ENCODE peak calls at places on chromosomes 4 and X, in four cellular contexts. U is ovary, F is tibial artery, B is left lung. I is an unnamed sample.

GRCh38 chrX:56759736-56760409 is 30.8 kb downstream of the NBDY start:
- DNase-seq in U (no peak), F (no peak), B (peak; percentile 21), I (no peak)

GRCh38 chr4:74095482-74095881 is 3.5 kb downstream of the CXCL2 start:
- DNase-seq in U (no peak), F (no peak), B (no peak), I (no peak)

GRCh38 chrX:45172890-45173289 is 27.8 kb downstream of the DIPK2B start:
- DNase-seq in U (no peak), F (no peak), B (no peak), I (no peak)

GRCh38 chr4:140084426-140084825 is 69.6 kb downstream of the MAML3 start:
- DNase-seq in U (no peak), B (no peak), F (no peak), I (no peak)

GRCh38 chr4:7759221-7759620 is 180.4 kb downstream of the AFAP1 start:
- DNase-seq in F (no peak), B (no peak), U (no peak), I (no peak)

GRCh38 chrX:26160301-26160700 is at the start of gene MAGEB6B:
- DNase-seq in F (no peak), U (no peak), B (no peak), I (no peak)

GRCh38 chrX:40908857-40909475 is 173.6 kb upstream of the MED14 start:
- DNase-seq in F (no peak), B (no peak), U (no peak), I (no peak)

GRCh38 chrX:40105791-40106676 is 8.3 kb upstream of the BCOR start:
- DNase-seq in U (peak; percentile 71), B (peak; percentile 90), F (peak; percentile 89), I (peak; percentile 62)

GRCh38 chrX:144709841-144710240 is 537.5 kb upstream of the SPANXN1 start:
- DNase-seq in F (no peak), U (no peak), B (no peak), I (no peak)

GRCh38 chr4:168877779-168878491 is 132.1 kb downstream of the CBR4 start:
- DNase-seq in U (no peak), F (peak; percentile 80), B (peak; percentile 87), I (peak; percentile 25)

GRCh38 chrX:103774070-103774642 is 2.5 kb upstream of the PLP1 start:
- DNase-seq in U (no peak), B (no peak), F (no peak), I (no peak)

GRCh38 chrX:97399400-97399799 is 515.7 kb downstream of the RPA4 start:
- DNase-seq in F (no peak), U (no peak), B (no peak), I (peak; percentile 45)

GRCh38 chr4:100895572-100896197 is 377.9 kb upstream of the EMCN start:
- DNase-seq in B (no peak), U (no peak), F (no peak), I (peak; percentile 14)

GRCh38 chrX:153819398-153820083 is 10.8 kb downstream of the PDZD4 start:
- DNase-seq in B (no peak), F (no peak), U (no peak), I (no peak)

GRCh38 chr4:150004481-150004880 is 73.8 kb upstream of the DCLK2 start:
- DNase-seq in F (no peak), U (no peak), B (no peak), I (no peak)

GRCh38 chrX:84188320-84188834 is 378 bp upstream of the RPS6KA6 start:
- DNase-seq in U (peak; percentile 65), B (peak; percentile 71), F (peak; percentile 70), I (peak; percentile 69)

GRCh38 chrX:27735914-27736313 is 71.9 kb upstream of the MAGEB10 start:
- DNase-seq in B (no peak), F (no peak), U (no peak), I (no peak)

GRCh38 chrX:10741003-10741402 is 120.6 kb upstream of the MID1 start:
- DNase-seq in F (no peak), U (no peak), B (no peak), I (no peak)
- TF ChIP-seq CTCF in F (no peak), U (no peak), B (no peak), I (no peak)

GRCh38 chr4:27524224-27524623 is 663.6 kb downstream of the STIM2 start:
- DNase-seq in F (no peak), B (no peak), U (no peak), I (no peak)
- H3K4me3 ChIP-seq in F (no peak overlapping the region), B (no peak overlapping the region), U (no peak overlapping the region), I (no peak overlapping the region)

GRCh38 chrX:13341491-13342101 is 21.7 kb upstream of the ATXN3L start:
- DNase-seq in B (no peak), U (no peak), F (no peak), I (no peak)
- TF ChIP-seq CTCF in B (no peak), U (no peak), F (no peak), I (peak; percentile 6)

GRCh38 chr4:54101190-54102041 is 1.5 kb downstream of the GSX2 start:
- DNase-seq in F (no peak), B (no peak), U (no peak), I (no peak)
- H3K4me3 ChIP-seq in F (peak overlapping the region; percentile 27), B (no peak overlapping the region), U (no peak overlapping the region), I (no peak overlapping the region)

DNA sequence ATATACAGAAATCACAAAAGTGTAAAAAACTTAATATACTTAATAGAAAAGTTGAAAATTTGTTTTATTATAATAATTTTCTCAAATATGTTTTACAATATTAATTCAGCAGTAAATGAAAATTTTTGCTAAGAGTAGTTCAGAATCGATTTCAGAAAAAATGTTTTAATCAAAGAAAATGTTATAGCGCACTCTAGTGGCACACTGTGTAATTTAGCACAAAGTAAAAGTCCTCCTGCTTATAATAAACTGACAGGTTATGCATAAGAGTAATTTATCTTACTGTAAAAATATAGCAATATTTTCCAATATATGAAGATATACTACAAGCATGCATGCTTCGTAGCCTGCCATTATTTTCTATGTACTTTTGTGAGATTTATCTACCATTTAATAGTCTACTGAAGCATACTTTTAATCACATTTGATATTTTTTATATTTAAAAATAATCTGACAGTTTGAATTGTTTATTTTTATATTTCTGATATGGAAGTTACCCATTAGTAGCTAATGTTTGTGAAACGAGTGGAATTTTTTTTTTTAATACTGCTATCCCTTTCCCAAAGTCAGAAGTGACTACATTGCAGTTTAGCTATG is 217.9 kb upstream of the KLHL4 start:
- DNase-seq in B (no peak), U (no peak), F (no peak), I (no peak)
- TF ChIP-seq CTCF in B (peak; percentile 77), U (no peak), F (no peak), I (peak; percentile 49)

GRCh38 chr4:3290476-3290875 is 2.3 kb upstream of the RGS12 start:
- DNase-seq in B (no peak), U (no peak), F (peak; percentile 58), I (no peak)

GRCh38 chr4:3286335-3287175 is 6.3 kb upstream of the RGS12 start:
- DNase-seq in U (no peak), B (no peak), F (peak; percentile 59), I (no peak)

GRCh38 chr4:3287972-3288570 is 4.8 kb upstream of the RGS12 start:
- DNase-seq in B (peak; percentile 77), F (peak; percentile 60), U (no peak), I (no peak)

GRCh38 chr4:3287271-3287971 is 5.4 kb upstream of the RGS12 start:
- DNase-seq in F (no peak), B (no peak), U (no peak), I (no peak)

DNA sequence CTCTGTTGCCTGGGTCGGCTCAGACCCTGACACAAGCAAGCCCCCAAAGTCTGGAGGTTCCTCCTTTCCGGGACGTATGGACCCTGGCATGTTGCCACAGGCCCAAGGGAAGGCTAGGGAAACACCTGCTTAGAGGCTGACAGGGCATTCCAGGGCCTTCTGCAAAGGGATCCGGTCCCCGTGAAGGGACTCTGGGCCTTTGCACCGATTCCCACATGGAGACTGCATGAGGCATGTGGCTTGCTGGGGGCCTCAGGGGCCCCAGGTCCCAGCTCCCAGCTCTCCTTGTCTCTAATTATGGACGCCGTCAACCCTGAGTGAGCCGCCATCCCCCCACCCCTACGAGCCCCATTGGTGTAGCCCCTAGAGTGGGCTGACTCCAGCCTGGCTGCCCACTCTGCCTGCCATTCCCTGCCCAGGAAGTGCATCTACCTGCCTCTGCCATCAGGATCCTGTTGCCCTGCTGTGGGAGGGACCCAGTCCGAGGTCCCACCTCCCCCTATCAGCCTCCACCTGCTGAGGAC is 4.2 kb upstream of the RGS12 start:
- DNase-seq in U (no peak), F (peak; percentile 55), B (peak; percentile 50), I (no peak)
- H3K4me3 ChIP-seq in U (no peak overlapping the region), F (no peak overlapping the region), B (no peak overlapping the region), I (no peak overlapping the region)

GRCh38 chr4:184660978-184661377 is 11.4 kb downstream of the PRIMPOL start:
- DNase-seq in B (no peak), F (no peak), U (no peak), I (no peak)
- TF ChIP-seq CTCF in B (no peak), F (no peak), U (no peak), I (no peak)

GRCh38 chrX:2859197-2859797 is 30.6 kb downstream of the GYG2 start:
- DNase-seq in F (no peak), U (no peak), B (no peak), I (no peak)

GRCh38 chrX:2855761-2856160 is 27.0 kb downstream of the GYG2 start:
- DNase-seq in U (no peak), F (no peak), B (no peak), I (no peak)

DNA sequence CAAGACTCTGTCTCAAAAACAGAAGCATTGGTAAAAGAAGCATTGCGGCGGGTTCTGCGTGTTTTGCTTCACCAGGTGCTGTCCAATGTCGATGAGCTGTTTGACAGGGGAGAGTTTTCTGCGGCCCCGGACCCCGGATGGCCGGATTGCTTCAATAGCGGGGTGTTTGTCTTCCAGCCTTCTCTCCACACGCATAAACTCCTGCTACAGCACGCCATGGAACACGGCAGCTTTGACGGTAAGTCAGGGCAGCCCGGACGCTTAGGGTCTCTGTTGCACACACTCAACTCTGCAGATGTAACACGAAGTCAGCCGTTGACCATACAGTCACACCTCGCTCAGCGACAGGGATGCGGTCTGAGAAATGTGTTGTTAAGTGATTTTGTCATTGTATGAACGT is 26.2 kb downstream of the GYG2 start:
- DNase-seq in F (no peak), B (no peak), U (no peak), I (no peak)
- H3K4me3 ChIP-seq in F (no peak overlapping the region), B (no peak overlapping the region), U (no peak overlapping the region), I (no peak overlapping the region)